ENCODE peak calls at places on chromosomes 16 and 17, in four cellular contexts. R is activated CD4-positive, alpha-beta T cell treated with anti-CD3 and anti-CD28 coated beads, Interleukin-2, amount 50 U/mL, for 48 hours; P is BJ; Z is B cell. F is an unnamed sample.
A peak's percentile ranks its signal among the peaks of the same experiment; 100 is the strongest.

GRCh38 chr17:73887739-73888138 is 243.5 kb upstream of the SDK2 start:
- DNase-seq in R (no peak), P (no peak), Z (no peak), F (no peak)

GRCh38 chr16:85868495-85868894 is 30.5 kb upstream of the IRF8 start:
- DNase-seq in R (no peak), P (no peak), Z (peak; percentile 77), F (no peak)

GRCh38 chr17:17922198-17922901 is 49.9 kb downstream of the TOM1L2 start:
- DNase-seq in R (no peak), P (no peak), Z (no peak), F (no peak)

GRCh38 chr17:57108656-57109392 is 23.8 kb downstream of the AKAP1 start:
- DNase-seq in R (no peak), P (no peak), Z (no peak), F (no peak)

GRCh38 chr17:41063449-41063848 is 2.2 kb downstream of the KRTAP2-4 start:
- DNase-seq in R (no peak), P (no peak), Z (no peak), F (no peak)

GRCh38 chr17:419073-419735 is 66.6 kb upstream of the RPH3AL start:
- DNase-seq in R (peak; percentile 33), P (no peak), Z (no peak), F (no peak)

GRCh38 chr17:70314096-70314495 is 144.8 kb downstream of the KCNJ2 start:
- DNase-seq in R (no peak), P (no peak), Z (no peak), F (no peak)

GRCh38 chr17:60863892-60864673 is 186.4 kb downstream of the BCAS3 start:
- DNase-seq in R (no peak), P (peak; percentile 3), Z (no peak), F (no peak)

GRCh38 chr16:3503513-3503912 is 2.7 kb downstream of the CLUAP1 start:
- DNase-seq in R (peak; percentile 54), P (no peak), Z (no peak), F (peak; percentile 62)

GRCh38 chr17:79651751-79652150 is 40.9 kb upstream of the RBFOX3 start:
- DNase-seq in R (no peak), P (no peak), Z (no peak), F (no peak)

GRCh38 chr17:81426676-81427445 is 31.6 kb downstream of the BAHCC1 start:
- DNase-seq in R (no peak), P (no peak), Z (no peak), F (no peak)

GRCh38 chr17:9470171-9470570 is 105.4 kb downstream of the STX8 start:
- DNase-seq in R (no peak), P (no peak), Z (no peak), F (no peak)

GRCh38 chr17:41211845-41212466 is 14.5 kb upstream of the KRTAP9-2 start:
- DNase-seq in R (no peak), P (peak; percentile 52), Z (no peak), F (peak; percentile 71)

GRCh38 chr17:83176956-83177583 is 97.7 kb downstream of the METRNL start:
- DNase-seq in R (no peak), P (no peak), Z (no peak), F (no peak)

GRCh38 chr17:80652751-80653330 is 108.2 kb downstream of the RPTOR start:
- DNase-seq in R (peak; percentile 14), P (no peak), Z (no peak), F (peak; percentile 12)

GRCh38 chr17:6255331-6255730 is 179.6 kb downstream of the AIPL1 start:
- DNase-seq in R (no peak), P (no peak), Z (no peak), F (no peak)

GRCh38 chr16:77991701-77992100 is 30.6 kb upstream of the CLEC3A start:
- DNase-seq in R (no peak), P (no peak), Z (no peak), F (peak; percentile 25)

F was measured in mammary epithelial cell.